ENCODE peak calls at places on chromosome 15, in seven cellular contexts. X is AG04450, P is dorsolateral prefrontal cortex, T is psoas muscle, J is epithelial cell of esophagus, B is thoracic aorta, H is tibial artery. Y is an unnamed sample.

GRCh38 chr15:33737687-33738606 is 230.3 kb upstream of the CHRM5 start:
- DNase-seq in X (no peak), P (no peak), T (no peak), J (peak; percentile 66), B (no peak), H (no peak), Y (peak; percentile 61)

GRCh38 chr15:68211656-68212320 is 6.7 kb upstream of the CALML4 start:
- DNase-seq in X (no peak), P (peak; percentile 36), T (no peak), J (no peak), B (no peak), H (peak; percentile 52), Y (no peak)

GRCh38 chr15:91849749-91850161 is 3.8 kb upstream of the SLCO3A1 start:
- DNase-seq in X (no peak), P (no peak), T (no peak), J (peak; percentile 74), B (no peak), H (no peak), Y (peak; percentile 68)

GRCh38 chr15:63491116-63491817 is 13.1 kb upstream of the USP3 start:
- DNase-seq in X (no peak), P (no peak), T (no peak), J (no peak), B (no peak), H (no peak), Y (no peak)

GRCh38 chr15:49813615-49814014 is 192.8 kb downstream of the DTWD1 start:
- DNase-seq in X (no peak), P (no peak), T (no peak), J (no peak), B (no peak), H (no peak), Y (no peak)

GRCh38 chr15:89442671-89443307 is 53.6 kb downstream of the RHCG start:
- DNase-seq in X (no peak), P (peak; percentile 56), T (no peak), J (peak; percentile 55), B (no peak), H (no peak), Y (peak; percentile 70)

GRCh38 chr15:93378547-93378946 is 289.5 kb upstream of the RGMA start:
- DNase-seq in X (no peak), P (no peak), T (no peak), J (no peak), B (no peak), H (no peak), Y (no peak)

GRCh38 chr15:99435761-99436346 is 129.9 kb upstream of the MEF2A start:
- DNase-seq in X (no peak), P (no peak), T (no peak), J (no peak), B (no peak), H (no peak), Y (no peak)

GRCh38 chr15:76321171-76321570 is 9.9 kb upstream of the ETFA start:
- DNase-seq in X (no peak), P (no peak), T (no peak), J (no peak), B (no peak), H (no peak), Y (no peak)

GRCh38 chr15:51227967-51228783 is 110.2 kb downstream of the CYP19A1 start:
- DNase-seq in X (peak; percentile 27), P (no peak), T (no peak), J (peak; percentile 68), B (peak; percentile 52), H (peak; percentile 78), Y (peak; percentile 82)

GRCh38 chr15:64828985-64829384 is 3.5 kb upstream of the PIF1 start:
- DNase-seq in X (no peak), P (no peak), T (no peak), J (peak; percentile 67), B (no peak), H (no peak), Y (no peak)

GRCh38 chr15:43723151-43723550 is 23.1 kb upstream of the PDIA3 start:
- DNase-seq in X (no peak), P (no peak), T (no peak), J (no peak), B (no peak), H (no peak), Y (no peak)

GRCh38 chr15:63244976-63245645 is 32.3 kb upstream of the APH1B start:
- DNase-seq in X (no peak), P (no peak), T (no peak), J (no peak), B (no peak), H (no peak), Y (no peak)

DNA sequence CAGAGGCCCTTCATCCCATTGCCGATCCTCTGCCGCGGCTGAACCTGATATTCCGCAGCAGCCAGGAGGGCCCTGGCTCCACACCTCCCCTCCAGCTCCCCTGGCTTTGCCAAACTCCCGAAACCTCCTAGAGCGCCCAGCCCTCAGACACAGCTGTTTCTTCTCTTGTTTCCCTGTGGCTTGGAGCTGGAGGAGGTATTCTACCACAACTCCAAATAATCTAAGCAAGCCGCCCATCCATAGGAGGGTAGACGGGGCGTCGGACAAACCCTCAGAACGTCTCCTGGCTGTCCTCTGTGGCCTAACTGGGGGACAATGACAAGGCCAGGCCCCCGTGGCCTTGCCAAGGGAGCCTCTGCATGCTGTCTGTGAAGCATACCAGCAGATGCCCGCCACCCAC is 10.4 kb downstream of the PLA2G4D start:
- DNase-seq in X (no peak), P (no peak), T (no peak), J (no peak), B (no peak), H (no peak), Y (no peak)
- TF ChIP-seq CTCF in X (no peak), P (no peak), T (no peak), J (no peak), B (no peak), H (no peak), Y (no peak)

GRCh38 chr15:40339621-40339945 is 1.2 kb downstream of the CCDC9B start:
- DNase-seq in X (no peak), P (no peak), T (no peak), J (no peak), B (no peak), H (no peak), Y (peak; percentile 22)
- TF ChIP-seq CTCF in X (no peak), P (no peak), T (peak; percentile 19), J (no peak), B (no peak), H (no peak), Y (no peak)

GRCh38 chr15:78565951-78566774 is 843 bp downstream of the CHRNA5 start:
- DNase-seq in X (no peak), P (no peak), T (no peak), J (peak; percentile 30), B (no peak), H (no peak), Y (peak; percentile 50)
- TF ChIP-seq CTCF in X (peak; percentile 35), P (no peak), T (no peak), J (peak; percentile 40), B (no peak), H (no peak), Y (peak; percentile 26)

DNA sequence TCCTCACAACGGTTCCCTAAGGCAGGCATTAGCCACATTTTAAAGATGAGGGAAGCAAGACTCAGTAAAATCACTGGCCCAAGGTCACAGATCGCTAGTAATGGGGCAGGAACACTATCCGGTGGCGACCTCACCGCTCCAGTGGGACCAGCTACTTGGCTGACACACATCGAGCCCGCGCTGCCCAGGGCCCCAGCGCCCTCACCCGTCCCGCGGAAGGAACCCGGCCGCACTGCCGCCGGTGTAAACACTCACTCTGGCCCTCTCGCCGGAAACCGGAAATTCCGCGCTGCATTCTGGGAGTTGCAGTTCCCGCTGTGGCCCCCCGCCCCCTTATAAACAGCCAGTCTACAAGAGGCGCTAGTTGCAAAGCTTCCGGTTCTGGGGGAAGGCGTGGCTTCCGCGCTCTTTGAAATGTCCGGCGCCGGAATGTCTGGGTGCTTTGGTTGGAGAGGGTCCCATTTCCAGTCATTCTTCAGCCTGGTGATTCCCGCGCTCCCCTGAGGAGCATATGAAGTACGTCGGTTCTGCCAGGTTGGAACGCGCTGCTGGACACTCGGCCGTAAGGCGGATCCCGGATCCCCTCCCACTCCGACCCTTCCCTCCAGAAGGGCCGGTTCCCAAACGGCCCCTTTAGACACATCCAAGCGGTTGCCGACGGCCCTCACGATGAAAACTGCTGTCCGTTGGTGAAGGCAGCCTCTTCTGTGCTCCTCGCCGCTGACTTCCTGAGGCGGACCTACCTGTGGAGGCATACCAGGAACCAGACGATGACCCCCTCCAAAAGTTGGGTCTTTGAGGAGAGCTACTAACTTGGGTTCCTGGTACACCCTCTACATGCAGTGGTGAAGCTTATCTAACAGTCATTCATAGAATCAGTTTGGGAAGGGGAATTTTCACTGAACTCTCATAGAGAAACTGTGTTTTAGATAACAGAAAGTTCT is at the start of gene UBL7:
- DNase-seq in X (peak; percentile 83), P (peak; percentile 96), T (peak; percentile 98), J (peak; percentile 98), B (peak; percentile 94), H (peak; percentile 98), Y (peak; percentile 97)
- TF ChIP-seq CTCF in X (peak; percentile 39), P (peak; percentile 55), T (no peak), J (peak; percentile 27), B (no peak), H (no peak), Y (no peak)

Y was measured in MCF 10A.